ENCODE peak calls at places on chromosome 2, in six cellular contexts. K is cardiac fibroblast, X is NB4, L is dorsolateral prefrontal cortex, R is bronchial epithelial cell, M is PC-3. N is an unnamed sample.

GRCh38 chr2:237694423-237695194 is 67.2 kb downstream of the LRRFIP1 start:
- DNase-seq in M (no peak), K (no peak), L (no peak), X (peak; percentile 88), R (no peak), N (no peak)

GRCh38 chr2:15223887-15224286 is 337.2 kb downstream of the NBAS start:
- DNase-seq in M (peak; percentile 39), X (peak; percentile 9), L (no peak), R (peak; percentile 95), K (peak; percentile 89), N (no peak)

GRCh38 chr2:120251077-120251476 is 1.6 kb upstream of the RALB start:
- DNase-seq in R (no peak), K (no peak), L (no peak), X (peak; percentile 36), M (no peak), N (no peak)

GRCh38 chr2:1731512-1731962 is 12.8 kb downstream of the PXDN start:
- DNase-seq in K (no peak), L (no peak), M (peak; percentile 78), X (no peak), R (no peak), N (no peak)

GRCh38 chr2:101006065-101006715 is 4.1 kb downstream of the RPL31 start:
- DNase-seq in X (no peak), L (no peak), K (no peak), R (no peak), M (no peak), N (no peak)

GRCh38 chr2:225274751-225275150 is 124.8 kb upstream of the NYAP2 start:
- DNase-seq in R (peak; percentile 78), X (no peak), K (peak; percentile 26), L (no peak), M (peak; percentile 82), N (no peak)

GRCh38 chr2:16215892-16216554 is 275.7 kb downstream of the MYCN start:
- DNase-seq in M (no peak), R (no peak), X (no peak), L (no peak), K (no peak), N (no peak)

GRCh38 chr2:36294290-36294689 is 61.3 kb upstream of the CRIM1 start:
- DNase-seq in M (no peak), L (no peak), R (no peak), K (no peak), X (peak; percentile 23), N (no peak)

GRCh38 chr2:181468857-181469256 is 11.7 kb downstream of the ITGA4 start:
- DNase-seq in R (no peak), X (no peak), K (no peak), M (no peak), L (no peak), N (no peak)

GRCh38 chr2:155546715-155547555 is 785.6 kb downstream of the NR4A2 start:
- DNase-seq in X (no peak), L (no peak), R (no peak), K (peak; percentile 0), M (no peak), N (no peak)

GRCh38 chr2:86790134-86790827 is 432 bp downstream of the CD8A start:
- DNase-seq in M (no peak), X (no peak), K (no peak), L (no peak), R (no peak), N (no peak)

GRCh38 chr2:96924775-96925747 is 55.2 kb upstream of the SEMA4C start:
- DNase-seq in R (no peak), X (no peak), K (no peak), L (no peak), M (no peak), N (no peak)

GRCh38 chr2:58973831-58974281 is 732.7 kb upstream of the FANCL start:
- DNase-seq in X (no peak), L (no peak), R (peak; percentile 41), M (no peak), K (no peak), N (no peak)

GRCh38 chr2:45713126-45713525 is 61.7 kb downstream of the PRKCE start:
- DNase-seq in X (no peak), L (no peak), M (no peak), R (no peak), K (no peak), N (no peak)

GRCh38 chr2:176554107-176555048 is 285.1 kb downstream of the MTX2 start:
- DNase-seq in L (no peak), M (peak; percentile 85), R (peak; percentile 54), K (peak; percentile 78), X (peak; percentile 72), N (no peak)

GRCh38 chr2:118320640-118321039 is 232.4 kb downstream of the INSIG2 start:
- DNase-seq in R (no peak), X (no peak), L (no peak), M (no peak), K (no peak), N (no peak)

GRCh38 chr2:88471083-88471942 is 18.8 kb upstream of the FOXI3 start:
- DNase-seq in K (no peak), M (no peak), X (no peak), L (no peak), R (no peak), N (no peak)

GRCh38 chr2:85255813-85256581 is 71.8 kb downstream of the TGOLN2 start:
- DNase-seq in L (no peak), R (peak; percentile 71), K (peak; percentile 67), X (no peak), M (peak; percentile 19), N (peak; percentile 78)

GRCh38 chr2:125516496-125517109 is 1139.4 kb upstream of the GYPC start:
- DNase-seq in L (no peak), M (peak; percentile 38), X (peak; percentile 58), K (peak; percentile 5), R (peak; percentile 11), N (no peak)

GRCh38 chr2:237434916-237435315 is 21.0 kb upstream of the COL6A3 start:
- DNase-seq in X (peak; percentile 88), K (peak; percentile 81), M (peak; percentile 72), R (no peak), L (peak; percentile 59), N (no peak)

GRCh38 chr2:196801578-196801977 is 2.1 kb upstream of the GTF3C3 start:
- DNase-seq in X (no peak), L (no peak), K (no peak), R (peak; percentile 75), M (peak; percentile 74), N (no peak)

GRCh38 chr2:2809771-2810170 is 478.7 kb upstream of the MYT1L start:
- DNase-seq in M (no peak), K (no peak), L (no peak), R (no peak), X (no peak), N (no peak)

GRCh38 chr2:208280933-208281332 is 14.9 kb downstream of the PIKFYVE start:
- DNase-seq in X (peak; percentile 55), M (peak; percentile 13), K (peak; percentile 36), R (no peak), L (no peak), N (no peak)

GRCh38 chr2:221705478-221705877 is 133.4 kb upstream of the EPHA4 start:
- DNase-seq in X (no peak), L (no peak), M (no peak), R (no peak), K (no peak), N (no peak)

GRCh38 chr2:188511346-188511745 is 219.7 kb downstream of the GULP1 start:
- DNase-seq in M (no peak), R (no peak), X (no peak), K (no peak), L (no peak), N (no peak)

GRCh38 chr2:3598912-3599854 is 4.3 kb downstream of the COLEC11 start:
- DNase-seq in R (no peak), K (no peak), M (no peak), X (peak; percentile 70), L (no peak), N (no peak)

GRCh38 chr2:134278546-134278945 is 24.7 kb downstream of the MGAT5 start:
- DNase-seq in L (no peak), X (no peak), R (no peak), M (no peak), K (no peak), N (no peak)

GRCh38 chr2:188340257-188340656 is 48.6 kb downstream of the GULP1 start:
- DNase-seq in L (no peak), M (no peak), R (no peak), X (no peak), K (no peak), N (no peak)

GRCh38 chr2:240991378-240992263 is 6.8 kb upstream of the SNED1 start:
- DNase-seq in X (peak; percentile 88), L (peak; percentile 71), R (peak; percentile 77), K (peak; percentile 93), M (peak; percentile 94), N (peak; percentile 67)

GRCh38 chr2:105308785-105309540 is 20.6 kb downstream of the TGFBRAP1 start:
- DNase-seq in K (peak; percentile 32), X (peak; percentile 71), L (peak; percentile 48), M (no peak), R (no peak), N (no peak)

GRCh38 chr2:107542314-107542740 is 284.4 kb upstream of the RGPD4 start:
- DNase-seq in L (no peak), R (no peak), X (no peak), K (no peak), M (no peak), N (no peak)

DNA sequence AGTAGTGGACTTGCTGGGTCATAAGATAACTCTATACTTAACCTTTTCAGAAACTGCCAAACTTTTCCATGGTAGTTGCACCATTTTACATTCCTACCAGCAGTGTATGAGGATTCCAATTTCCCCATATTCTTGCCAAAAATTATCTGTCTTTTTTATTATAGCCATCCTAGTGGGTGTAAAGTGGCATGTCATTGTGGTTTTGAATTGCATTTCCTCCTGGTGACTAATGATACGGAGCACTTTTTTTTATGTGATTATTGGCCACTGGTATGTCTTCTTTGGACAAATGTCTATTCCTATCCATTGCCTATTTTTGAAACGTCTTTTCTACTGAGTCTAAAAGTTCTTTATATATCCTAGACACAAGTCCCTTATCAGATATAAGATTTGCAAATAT is 44.3 kb downstream of the CACNB4 start:
- DNase-seq in L (no peak), R (peak; percentile 79), M (peak; percentile 75), K (peak; percentile 74), X (peak; percentile 81), N (no peak)
- TF ChIP-seq CTCF in L (no peak), R (no peak), M (peak; percentile 21), K (no peak), X (no peak), N (no peak)

GRCh38 chr2:239308696-239309397 is 92.0 kb downstream of the HDAC4 start:
- DNase-seq in M (no peak), X (no peak), R (no peak), L (no peak), K (peak; percentile 67), N (peak; percentile 60)
- TF ChIP-seq CTCF in M (no peak), X (no peak), R (no peak), L (no peak), K (no peak), N (no peak)

DNA sequence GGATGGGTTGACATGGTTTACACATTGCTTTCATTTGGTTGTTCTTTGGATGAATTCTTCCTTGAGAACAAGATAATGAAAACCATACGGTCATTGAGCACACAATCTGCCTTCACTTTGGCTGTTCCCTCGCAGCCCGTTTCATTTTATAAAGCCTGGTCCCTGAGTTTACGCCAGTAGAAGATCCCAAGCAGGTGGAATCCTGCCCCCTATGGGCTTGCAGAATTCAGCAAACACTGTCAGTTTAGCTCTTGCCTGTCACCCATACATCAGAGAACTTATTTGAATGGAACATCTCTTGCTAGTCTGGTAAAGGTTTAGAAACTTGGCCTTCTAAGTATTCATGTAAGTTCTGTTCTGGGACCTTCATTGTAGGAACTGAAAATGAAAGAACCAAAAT is 666.4 kb upstream of the ZEB2 start:
- DNase-seq in K (no peak), M (no peak), X (peak; percentile 52), L (no peak), R (no peak), N (no peak)
- TF ChIP-seq CTCF in K (no peak), M (peak; percentile 28), X (peak; percentile 21), L (peak; percentile 28), R (no peak), N (peak; percentile 29)

GRCh38 chr2:46990231-46990588 is 74.6 kb upstream of the MCFD2 start:
- DNase-seq in X (no peak), R (no peak), L (no peak), M (no peak), K (no peak), N (no peak)
- TF ChIP-seq CTCF in X (no peak), R (no peak), L (no peak), M (no peak), K (no peak), N (no peak)